ENCODE peak calls at places on chromosomes 2 and 18, in ten cellular contexts. E is astrocyte of the spinal cord, Q is kidney, U is progenitor cell of endocrine pancreas, P is mesothelial cell of epicardium, R is HFFc6, A is GM23338, Y is cardiac muscle cell, L is uterus, N is activated B cell treated with CpG ODN at 0.5 μM for 24 hours. O is an unnamed sample.

GRCh38 chr2:30277582-30277981 is 46.2 kb downstream of the LBH start:
- DNase-seq in E (no peak), Q (no peak), U (no peak), P (no peak), R (no peak), A (no peak), Y (no peak), L (no peak), N (no peak), O (no peak)

GRCh38 chr2:39528701-39529100 is 91.6 kb upstream of the MAP4K3 start:
- DNase-seq in E (no peak), Q (no peak), U (no peak), P (no peak), R (no peak), A (no peak), Y (no peak), L (no peak), N (no peak), O (no peak)

GRCh38 chr2:118981627-118982026 is 39.6 kb downstream of the MARCO start:
- DNase-seq in E (no peak), Q (peak), U (no peak), P (peak), R (no peak), A (no peak), Y (no peak), L (no peak), N (no peak), O (no peak)

GRCh38 chr18:35178260-35178659 is 62.6 kb upstream of the ZNF397 start:
- DNase-seq in E (peak), Q (no peak), U (no peak), P (no peak), R (peak), A (no peak), Y (peak), L (no peak), N (no peak), O (no peak)

GRCh38 chr2:196330645-196331044 is 159.3 kb upstream of the STK17B start:
- DNase-seq in E (no peak), Q (no peak), U (no peak), P (no peak), R (no peak), A (no peak), Y (peak), L (no peak), N (no peak), O (no peak)

GRCh38 chr18:79200546-79201268 is 131.5 kb downstream of the ATP9B start:
- DNase-seq in E (no peak), Q (peak), U (peak), P (peak), R (no peak), A (peak), Y (peak), L (peak), N (no peak), O (no peak)

GRCh38 chr18:34796013-34796657 is 86.0 kb downstream of the DTNA start:
- DNase-seq in E (no peak), Q (no peak), U (no peak), P (no peak), R (no peak), A (no peak), Y (no peak), L (no peak), N (no peak), O (no peak)

GRCh38 chr2:156110890-156111289 is 221.6 kb downstream of the NR4A2 start:
- DNase-seq in E (no peak), Q (no peak), U (peak), P (no peak), R (no peak), A (peak), Y (no peak), L (no peak), N (peak), O (peak)

GRCh38 chr2:76711490-76711889 is 810.7 kb downstream of the LRRTM4 start:
- DNase-seq in E (no peak), Q (no peak), U (no peak), P (no peak), R (no peak), A (peak), Y (no peak), L (no peak), N (no peak), O (no peak)

GRCh38 chr2:232132179-232132578 is 170.7 kb downstream of the DIS3L2 start:
- DNase-seq in E (no peak), Q (no peak), U (no peak), P (no peak), R (no peak), A (no peak), Y (no peak), L (no peak), N (no peak), O (no peak)

GRCh38 chr2:101402637-101403036 is 15.3 kb upstream of the CREG2 start:
- DNase-seq in E (no peak), Q (no peak), U (no peak), P (no peak), R (no peak), A (no peak), Y (no peak), L (no peak), N (no peak), O (no peak)

GRCh38 chr2:238019962-238020361 is 40.8 kb upstream of the SCLY start:
- DNase-seq in E (no peak), Q (no peak), U (no peak), P (no peak), R (no peak), A (no peak), Y (no peak), L (no peak), N (no peak), O (no peak)

GRCh38 chr2:170737821-170738220 is 22.7 kb downstream of the SP5 start:
- DNase-seq in E (peak), Q (no peak), U (no peak), P (no peak), R (no peak), A (no peak), Y (no peak), L (no peak), N (no peak), O (no peak)

GRCh38 chr2:60961457-60961856 is 56.1 kb upstream of the PEX13 start:
- DNase-seq in E (peak), Q (no peak), U (no peak), P (no peak), R (peak), A (no peak), Y (peak), L (no peak), N (no peak), O (peak)

GRCh38 chr2:70050631-70051425 is 36.4 kb upstream of the PCBP1 start:
- DNase-seq in E (no peak), Q (no peak), U (no peak), P (no peak), R (no peak), A (no peak), Y (no peak), L (no peak), N (no peak), O (no peak)

GRCh38 chr18:7822435-7823425 is 255.6 kb downstream of the PTPRM start:
- DNase-seq in E (peak), Q (no peak), U (no peak), P (no peak), R (no peak), A (no peak), Y (peak), L (no peak), N (no peak), O (no peak)

GRCh38 chr18:37483221-37483971 is 82.2 kb downstream of the CELF4 start:
- DNase-seq in E (peak), Q (no peak), U (peak), P (no peak), R (no peak), A (peak), Y (peak), L (no peak), N (no peak), O (peak)

GRCh38 chr2:71613566-71613952 is 160.2 kb downstream of the DYSF start:
- DNase-seq in E (no peak), Q (no peak), U (no peak), P (no peak), R (no peak), A (no peak), Y (no peak), L (no peak), N (no peak), O (no peak)

GRCh38 chr2:231218356-231218755 is 19.9 kb downstream of the ARMC9 start:
- DNase-seq in E (no peak), Q (no peak), U (no peak), P (no peak), R (no peak), A (no peak), Y (no peak), L (no peak), N (no peak), O (no peak)

GRCh38 chr2:149489452-149489851 is 98.1 kb downstream of the MMADHC start:
- DNase-seq in E (no peak), Q (no peak), U (no peak), P (no peak), R (no peak), A (peak), Y (no peak), L (no peak), N (no peak), O (no peak)

GRCh38 chr2:43165378-43166025 is 60.9 kb downstream of the ZFP36L2 start:
- DNase-seq in E (no peak), Q (no peak), U (no peak), P (no peak), R (no peak), A (peak), Y (no peak), L (no peak), N (no peak), O (no peak)

GRCh38 chr2:98422449-98422848 is 22.2 kb upstream of the INPP4A start:
- DNase-seq in E (no peak), Q (no peak), U (no peak), P (no peak), R (no peak), A (no peak), Y (no peak), L (no peak), N (no peak), O (no peak)

GRCh38 chr2:218072478-218073024 is 3.5 kb downstream of the RUFY4 start:
- DNase-seq in E (no peak), Q (no peak), U (no peak), P (no peak), R (no peak), A (no peak), Y (no peak), L (no peak), N (no peak), O (no peak)

GRCh38 chr2:236971919-236972381 is 113.7 kb upstream of the COPS8 start:
- DNase-seq in E (no peak), Q (no peak), U (no peak), P (no peak), R (no peak), A (no peak), Y (no peak), L (no peak), N (no peak), O (no peak)

GRCh38 chr18:76569644-76570415 is 74.8 kb upstream of the ZNF516 start:
- DNase-seq in E (no peak), Q (no peak), U (no peak), P (no peak), R (no peak), A (no peak), Y (no peak), L (no peak), N (no peak), O (no peak)

GRCh38 chr2:70525032-70525431 is 28.6 kb downstream of the TGFA start:
- DNase-seq in E (no peak), Q (no peak), U (no peak), P (no peak), R (peak), A (no peak), Y (peak), L (no peak), N (no peak), O (peak)

GRCh38 chr2:190655113-190655512 is 6.2 kb downstream of the NAB1 start:
- DNase-seq in E (no peak), Q (no peak), U (no peak), P (no peak), R (no peak), A (no peak), Y (no peak), L (no peak), N (no peak), O (no peak)

GRCh38 chr2:223860809-223861738 is 23.7 kb upstream of the AP1S3 start:
- DNase-seq in E (peak), Q (no peak), U (peak), P (no peak), R (peak), A (no peak), Y (peak), L (no peak), N (no peak), O (peak)

GRCh38 chr2:237699870-237700582 is 72.6 kb downstream of the LRRFIP1 start:
- DNase-seq in E (no peak), Q (peak), U (no peak), P (no peak), R (no peak), A (peak), Y (no peak), L (no peak), N (no peak), O (no peak)

GRCh38 chr18:48920408-48921038 is 30.2 kb downstream of the SMAD7 start:
- DNase-seq in E (no peak), Q (no peak), U (no peak), P (no peak), R (no peak), A (no peak), Y (no peak), L (no peak), N (no peak), O (no peak)

GRCh38 chr2:28567076-28567471 is 71.2 kb downstream of the PLB1 start:
- DNase-seq in E (no peak), Q (no peak), U (peak), P (no peak), R (no peak), A (peak), Y (no peak), L (no peak), N (peak), O (peak)

DNA sequence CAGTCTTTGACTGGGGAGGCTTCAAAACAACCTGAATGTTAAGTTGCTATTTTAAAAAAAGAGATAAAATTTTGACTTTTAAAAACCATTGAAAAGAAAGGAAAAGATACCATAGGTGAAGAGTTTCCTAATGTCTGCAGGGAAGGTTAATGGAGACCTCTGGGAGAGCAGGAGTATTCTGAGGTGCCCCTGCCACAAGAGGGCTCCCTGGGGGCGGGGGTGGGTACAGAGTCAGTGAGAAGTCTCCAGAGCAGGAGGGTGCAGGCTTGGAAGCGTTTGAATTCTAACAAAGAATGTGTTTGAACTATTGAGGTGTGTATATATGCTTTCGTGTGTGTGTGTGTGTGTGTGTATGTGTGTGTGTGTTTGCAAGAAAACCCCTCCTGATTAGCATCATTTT is 46.7 kb upstream of the ST6GAL2 start:
- DNase-seq in E (no peak), Q (no peak), U (no peak), P (no peak), R (no peak), A (peak), Y (no peak), L (no peak), N (no peak), O (no peak)
- TF ChIP-seq CTCF in E (no peak), Q (no peak), U (no peak), P (no peak), R (peak), A (peak), Y (no peak), L (no peak), N (no peak), O (no peak)

DNA sequence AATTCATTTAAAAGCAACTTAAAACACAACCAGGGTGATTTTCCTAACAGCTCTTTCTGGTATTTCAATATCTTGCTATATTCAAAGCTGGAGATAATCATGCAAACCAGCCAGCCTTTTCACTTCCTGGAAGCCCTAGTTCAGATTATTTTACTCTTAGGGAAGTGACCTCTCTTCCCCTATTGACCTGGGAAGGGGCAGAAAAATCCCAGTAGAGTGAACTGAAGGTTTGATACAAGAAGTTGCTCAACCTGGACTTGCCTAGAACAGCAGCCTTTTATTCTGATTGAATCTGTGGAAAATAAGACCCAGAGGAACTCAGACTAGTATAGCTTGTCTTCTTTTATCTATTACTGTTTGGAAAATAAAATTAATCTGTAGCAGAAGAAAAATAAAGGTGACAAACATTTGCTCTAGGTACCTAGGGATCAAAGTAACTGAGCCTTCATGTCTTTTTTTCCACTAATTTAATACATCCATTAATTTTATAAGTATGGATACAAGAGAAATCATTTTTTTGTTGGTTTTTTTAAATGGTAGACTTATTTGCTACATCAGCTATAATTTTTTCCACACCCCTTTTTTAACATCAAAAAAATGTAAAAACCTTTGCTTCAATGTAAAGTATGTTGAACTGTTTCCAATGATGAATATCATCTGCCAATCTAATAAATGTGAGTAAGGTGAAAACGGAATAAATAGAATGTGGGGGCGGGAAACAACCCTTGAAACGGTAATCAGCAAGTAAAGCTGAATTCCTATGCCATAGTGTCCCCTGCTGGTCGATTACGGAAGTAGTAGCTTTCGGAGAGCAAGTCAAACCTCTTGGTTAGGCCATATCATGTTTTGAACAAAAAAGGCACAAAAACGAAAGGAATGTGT is 629.9 kb downstream of the NRXN1 start:
- DNase-seq in E (peak), Q (no peak), U (peak), P (peak), R (peak), A (peak), Y (peak), L (no peak), N (no peak), O (peak)
- TF ChIP-seq CTCF in E (peak), Q (peak), U (peak), P (peak), R (peak), A (peak), Y (peak), L (peak), N (no peak), O (peak)

GRCh38 chr2:84741182-84741822 is 139.6 kb downstream of the TRABD2A start:
- DNase-seq in E (peak), Q (no peak), U (no peak), P (no peak), R (peak), A (peak), Y (peak), L (no peak), N (no peak), O (peak)
- TF ChIP-seq CTCF in E (peak), Q (peak), U (peak), P (no peak), R (peak), A (peak), Y (peak), L (no peak), N (no peak), O (no peak)

GRCh38 chr2:152466041-152466440 is 131.1 kb downstream of the FMNL2 start:
- DNase-seq in E (no peak), Q (no peak), U (no peak), P (no peak), R (no peak), A (no peak), Y (peak), L (no peak), N (no peak), O (peak)
- TF ChIP-seq CTCF in E (no peak), Q (no peak), U (no peak), P (no peak), R (no peak), A (no peak), Y (no peak), L (no peak), N (no peak), O (no peak)